ENCODE peak calls at places on chromosomes 5 and 9, in ten cellular contexts. One of them, this sample, is unnamed. For H3K27me3, the result is how much of the 10 kb centered on the place peaks cover.

GRCh38 chr9:15182003-15182695 is 124.9 kb downstream of the TTC39B start:
- DNase-seq in endodermal cell: no peak
- DNase-seq in hepatocyte: no peak
- DNase-seq in ovary: no peak
- DNase-seq in body of pancreas: no peak
- DNase-seq in Peyer's patch: no peak
- DNase-seq in ascending aorta: no peak
- DNase-seq in lower lobe of right lung: no peak
- DNase-seq in astrocyte: no peak
- DNase-seq in PC-3: no peak
- DNase-seq in this sample: no peak

GRCh38 chr9:72635197-72635596 is 113.8 kb downstream of the TMC1 start:
- DNase-seq in ascending aorta: no peak
- DNase-seq in lower lobe of right lung: no peak
- DNase-seq in endodermal cell: peak
- DNase-seq in ovary: no peak
- DNase-seq in Peyer's patch: no peak
- DNase-seq in PC-3: no peak
- DNase-seq in hepatocyte: no peak
- DNase-seq in astrocyte: no peak
- DNase-seq in body of pancreas: no peak
- DNase-seq in this sample: no peak

GRCh38 chr9:16484744-16485143 is 385.7 kb downstream of the BNC2 start:
- DNase-seq in PC-3: no peak
- DNase-seq in Peyer's patch: no peak
- DNase-seq in endodermal cell: no peak
- DNase-seq in ovary: no peak
- DNase-seq in body of pancreas: no peak
- DNase-seq in ascending aorta: no peak
- DNase-seq in hepatocyte: no peak
- DNase-seq in astrocyte: peak
- DNase-seq in lower lobe of right lung: no peak
- DNase-seq in this sample: no peak

GRCh38 chr9:37596504-37596903 is 4.1 kb upstream of the TOMM5 start:
- DNase-seq in body of pancreas: no peak
- DNase-seq in endodermal cell: no peak
- DNase-seq in lower lobe of right lung: no peak
- DNase-seq in Peyer's patch: no peak
- DNase-seq in ovary: no peak
- DNase-seq in PC-3: peak
- DNase-seq in ascending aorta: no peak
- DNase-seq in astrocyte: no peak
- DNase-seq in hepatocyte: no peak
- DNase-seq in this sample: no peak

GRCh38 chr5:51279983-51280382 is 103.3 kb upstream of the ISL1 start:
- DNase-seq in astrocyte: no peak
- DNase-seq in lower lobe of right lung: no peak
- DNase-seq in Peyer's patch: no peak
- DNase-seq in body of pancreas: peak
- DNase-seq in ascending aorta: no peak
- DNase-seq in hepatocyte: peak
- DNase-seq in endodermal cell: peak
- DNase-seq in PC-3: no peak
- DNase-seq in ovary: no peak
- DNase-seq in this sample: no peak

GRCh38 chr9:78316151-78316892 is 19.4 kb downstream of the PSAT1 start:
- DNase-seq in lower lobe of right lung: no peak
- DNase-seq in ascending aorta: no peak
- DNase-seq in PC-3: no peak
- DNase-seq in hepatocyte: no peak
- DNase-seq in Peyer's patch: no peak
- DNase-seq in endodermal cell: peak
- DNase-seq in body of pancreas: no peak
- DNase-seq in astrocyte: no peak
- DNase-seq in ovary: no peak
- DNase-seq in this sample: no peak

GRCh38 chr9:81822263-81822865 is 105.9 kb upstream of the SPATA31D4 start:
- DNase-seq in endodermal cell: no peak
- DNase-seq in lower lobe of right lung: no peak
- DNase-seq in astrocyte: peak
- DNase-seq in body of pancreas: no peak
- DNase-seq in PC-3: no peak
- DNase-seq in hepatocyte: no peak
- DNase-seq in ascending aorta: no peak
- DNase-seq in ovary: no peak
- DNase-seq in Peyer's patch: no peak
- DNase-seq in this sample: no peak

GRCh38 chr5:143066556-143067281 is 296.5 kb downstream of the ARHGAP26 start:
- DNase-seq in astrocyte: no peak
- DNase-seq in ascending aorta: no peak
- DNase-seq in hepatocyte: no peak
- DNase-seq in lower lobe of right lung: no peak
- DNase-seq in endodermal cell: no peak
- DNase-seq in ovary: no peak
- DNase-seq in body of pancreas: no peak
- DNase-seq in PC-3: no peak
- DNase-seq in Peyer's patch: no peak
- DNase-seq in this sample: no peak

GRCh38 chr5:74767579-74767913 is 497 bp downstream of the NSA2 start:
- DNase-seq in ascending aorta: no peak
- DNase-seq in astrocyte: peak
- DNase-seq in PC-3: peak
- DNase-seq in body of pancreas: no peak
- DNase-seq in ovary: no peak
- DNase-seq in endodermal cell: peak
- DNase-seq in hepatocyte: peak
- DNase-seq in Peyer's patch: no peak
- DNase-seq in lower lobe of right lung: no peak
- DNase-seq in this sample: no peak

GRCh38 chr9:80701061-80701460 is 988.3 kb downstream of the TLE1 start:
- DNase-seq in endodermal cell: no peak
- DNase-seq in ovary: no peak
- DNase-seq in Peyer's patch: no peak
- DNase-seq in lower lobe of right lung: no peak
- DNase-seq in PC-3: no peak
- DNase-seq in body of pancreas: no peak
- DNase-seq in astrocyte: peak
- DNase-seq in hepatocyte: no peak
- DNase-seq in ascending aorta: no peak
- DNase-seq in this sample: no peak

GRCh38 chr9:125460883-125461475 is 199.4 kb downstream of the GAPVD1 start:
- DNase-seq in hepatocyte: no peak
- DNase-seq in PC-3: no peak
- DNase-seq in Peyer's patch: no peak
- DNase-seq in astrocyte: peak
- DNase-seq in lower lobe of right lung: no peak
- DNase-seq in endodermal cell: no peak
- DNase-seq in ovary: peak
- DNase-seq in body of pancreas: no peak
- DNase-seq in ascending aorta: no peak
- DNase-seq in this sample: no peak

GRCh38 chr9:127106493-127106855 is 16.0 kb downstream of the ANGPTL2 start:
- DNase-seq in Peyer's patch: no peak
- DNase-seq in PC-3: no peak
- DNase-seq in ascending aorta: no peak
- DNase-seq in ovary: peak
- DNase-seq in endodermal cell: no peak
- DNase-seq in lower lobe of right lung: no peak
- DNase-seq in body of pancreas: no peak
- DNase-seq in astrocyte: no peak
- DNase-seq in hepatocyte: no peak
- DNase-seq in this sample: no peak

GRCh38 chr5:112795944-112796678 is 58.4 kb downstream of the APC start:
- DNase-seq in body of pancreas: no peak
- DNase-seq in endodermal cell: no peak
- DNase-seq in astrocyte: peak
- DNase-seq in ovary: no peak
- DNase-seq in lower lobe of right lung: no peak
- DNase-seq in hepatocyte: no peak
- DNase-seq in Peyer's patch: no peak
- DNase-seq in ascending aorta: no peak
- DNase-seq in PC-3: peak
- DNase-seq in this sample: no peak

GRCh38 chr5:81513982-81514381 is 120.0 kb upstream of the ACOT12 start:
- DNase-seq in ovary: no peak
- DNase-seq in endodermal cell: no peak
- DNase-seq in astrocyte: no peak
- DNase-seq in ascending aorta: no peak
- DNase-seq in Peyer's patch: no peak
- DNase-seq in body of pancreas: no peak
- DNase-seq in hepatocyte: no peak
- DNase-seq in lower lobe of right lung: no peak
- DNase-seq in PC-3: peak
- DNase-seq in this sample: no peak
- TF ChIP-seq CTCF in ovary: no peak
- TF ChIP-seq CTCF in endodermal cell: peak
- TF ChIP-seq CTCF in astrocyte: peak
- TF ChIP-seq CTCF in ascending aorta: no peak
- TF ChIP-seq CTCF in Peyer's patch: peak
- TF ChIP-seq CTCF in body of pancreas: peak
- TF ChIP-seq CTCF in hepatocyte: peak
- TF ChIP-seq CTCF in lower lobe of right lung: no peak
- TF ChIP-seq CTCF in PC-3: peak
- TF ChIP-seq CTCF in this sample: no peak

GRCh38 chr5:109570362-109570874 is 119.3 kb upstream of the MAN2A1 start:
- DNase-seq in PC-3: no peak
- DNase-seq in astrocyte: no peak
- DNase-seq in body of pancreas: no peak
- DNase-seq in ovary: no peak
- DNase-seq in ascending aorta: no peak
- DNase-seq in lower lobe of right lung: no peak
- DNase-seq in Peyer's patch: no peak
- DNase-seq in endodermal cell: no peak
- DNase-seq in hepatocyte: no peak
- DNase-seq in this sample: no peak

GRCh38 chr5:109563692-109564091 is 126.0 kb upstream of the MAN2A1 start:
- DNase-seq in ovary: no peak
- DNase-seq in PC-3: no peak
- DNase-seq in ascending aorta: no peak
- DNase-seq in endodermal cell: no peak
- DNase-seq in lower lobe of right lung: no peak
- DNase-seq in hepatocyte: no peak
- DNase-seq in body of pancreas: no peak
- DNase-seq in Peyer's patch: no peak
- DNase-seq in astrocyte: no peak
- DNase-seq in this sample: no peak

GRCh38 chr5:109571785-109572184 is 117.9 kb upstream of the MAN2A1 start:
- DNase-seq in hepatocyte: no peak
- DNase-seq in ascending aorta: no peak
- DNase-seq in body of pancreas: no peak
- DNase-seq in endodermal cell: no peak
- DNase-seq in lower lobe of right lung: no peak
- DNase-seq in ovary: no peak
- DNase-seq in PC-3: no peak
- DNase-seq in astrocyte: no peak
- DNase-seq in Peyer's patch: no peak
- DNase-seq in this sample: no peak

GRCh38 chr5:109566361-109566760 is 123.4 kb upstream of the MAN2A1 start:
- DNase-seq in astrocyte: no peak
- DNase-seq in PC-3: no peak
- DNase-seq in ovary: no peak
- DNase-seq in Peyer's patch: no peak
- DNase-seq in endodermal cell: no peak
- DNase-seq in hepatocyte: no peak
- DNase-seq in body of pancreas: no peak
- DNase-seq in lower lobe of right lung: no peak
- DNase-seq in ascending aorta: no peak
- DNase-seq in this sample: no peak

GRCh38 chr5:109567374-109568044 is 122.2 kb upstream of the MAN2A1 start:
- DNase-seq in hepatocyte: peak
- DNase-seq in lower lobe of right lung: no peak
- DNase-seq in PC-3: no peak
- DNase-seq in ovary: no peak
- DNase-seq in endodermal cell: no peak
- DNase-seq in ascending aorta: no peak
- DNase-seq in body of pancreas: no peak
- DNase-seq in astrocyte: no peak
- DNase-seq in Peyer's patch: no peak
- DNase-seq in this sample: no peak
- H3K27me3 ChIP-seq in hepatocyte: under half
- H3K27me3 ChIP-seq in lower lobe of right lung: under half
- H3K27me3 ChIP-seq in PC-3: under half
- H3K27me3 ChIP-seq in ovary: under half
- H3K27me3 ChIP-seq in endodermal cell: under half
- H3K27me3 ChIP-seq in ascending aorta: under half
- H3K27me3 ChIP-seq in body of pancreas: under half
- H3K27me3 ChIP-seq in astrocyte: under half
- H3K27me3 ChIP-seq in Peyer's patch: under half
- H3K27me3 ChIP-seq in this sample: under half

GRCh38 chr5:154478224-154478565 is at the start of gene HAND1:
- DNase-seq in body of pancreas: peak
- DNase-seq in PC-3: no peak
- DNase-seq in hepatocyte: peak
- DNase-seq in lower lobe of right lung: peak
- DNase-seq in astrocyte: no peak
- DNase-seq in Peyer's patch: no peak
- DNase-seq in endodermal cell: peak
- DNase-seq in ascending aorta: no peak
- DNase-seq in ovary: peak
- DNase-seq in this sample: no peak
- H3K4me3 ChIP-seq in body of pancreas: no peak
- H3K4me3 ChIP-seq in PC-3: no peak
- H3K4me3 ChIP-seq in hepatocyte: peak
- H3K4me3 ChIP-seq in lower lobe of right lung: peak
- H3K4me3 ChIP-seq in astrocyte: peak
- H3K4me3 ChIP-seq in Peyer's patch: peak
- H3K4me3 ChIP-seq in endodermal cell: peak
- H3K4me3 ChIP-seq in ascending aorta: peak
- H3K4me3 ChIP-seq in ovary: peak
- H3K4me3 ChIP-seq in this sample: no peak

GRCh38 chr5:3592298-3592697 is 3.3 kb upstream of the IRX1 start:
- DNase-seq in ovary: no peak
- DNase-seq in Peyer's patch: no peak
- DNase-seq in ascending aorta: no peak
- DNase-seq in astrocyte: no peak
- DNase-seq in PC-3: no peak
- DNase-seq in body of pancreas: no peak
- DNase-seq in hepatocyte: no peak
- DNase-seq in lower lobe of right lung: no peak
- DNase-seq in endodermal cell: peak
- DNase-seq in this sample: no peak
- TF ChIP-seq CTCF in ovary: no peak
- TF ChIP-seq CTCF in Peyer's patch: no peak
- TF ChIP-seq CTCF in ascending aorta: no peak
- TF ChIP-seq CTCF in astrocyte: no peak
- TF ChIP-seq CTCF in PC-3: no peak
- TF ChIP-seq CTCF in body of pancreas: no peak
- TF ChIP-seq CTCF in hepatocyte: no peak
- TF ChIP-seq CTCF in lower lobe of right lung: no peak
- TF ChIP-seq CTCF in endodermal cell: peak
- TF ChIP-seq CTCF in this sample: no peak

This sample was measured in BJ.